ENCODE peak calls at places on chromosome 1, in seven cellular contexts. C, Y, O, B, E, X and U are unnamed samples.

GRCh38 chr1:12604114-12604874 is 13.7 kb downstream of the DHRS3 start:
- DNase-seq in O (peak; percentile 94), X (no peak), B (peak; percentile 97), E (peak; percentile 81), C (peak; percentile 75), Y (peak; percentile 38), U (peak; percentile 98)

GRCh38 chr1:207804746-207805468 is 53.1 kb downstream of the CD46 start:
- DNase-seq in E (peak; percentile 4), O (no peak), C (no peak), Y (no peak), X (no peak), B (no peak), U (no peak)

GRCh38 chr1:232578681-232579195 is 51.2 kb downstream of the SIPA1L2 start:
- DNase-seq in C (peak; percentile 27), X (no peak), O (no peak), Y (peak; percentile 55), E (peak; percentile 22), B (no peak), U (no peak)

GRCh38 chr1:8398086-8398485 is 80.2 kb downstream of the SLC45A1 start:
- DNase-seq in Y (no peak), B (no peak), E (no peak), O (no peak), X (no peak), C (no peak), U (no peak)

GRCh38 chr1:95652423-95652958 is 418.5 kb downstream of the RWDD3 start:
- DNase-seq in E (no peak), X (no peak), C (no peak), Y (no peak), O (no peak), B (no peak), U (no peak)

GRCh38 chr1:199123615-199124014 is 484.8 kb downstream of the PTPRC start:
- DNase-seq in O (no peak), C (peak; percentile 2), X (no peak), B (peak; percentile 87), Y (no peak), E (no peak), U (peak; percentile 90)

GRCh38 chr1:32811265-32811664 is 5.9 kb downstream of the YARS1 start:
- DNase-seq in X (no peak), Y (no peak), C (no peak), O (no peak), E (no peak), B (no peak), U (no peak)

GRCh38 chr1:35287807-35288640 is 19.5 kb downstream of the ZMYM4 start:
- DNase-seq in O (no peak), X (no peak), Y (no peak), B (peak; percentile 77), E (no peak), C (no peak), U (peak; percentile 46)

GRCh38 chr1:117967900-117968299 is 38.4 kb downstream of the WDR3 start:
- DNase-seq in O (no peak), C (no peak), E (no peak), B (no peak), X (no peak), Y (peak; percentile 50), U (no peak)

GRCh38 chr1:221839794-221840395 is 98.0 kb upstream of the DUSP10 start:
- DNase-seq in X (no peak), O (peak; percentile 92), C (peak; percentile 83), Y (no peak), E (peak; percentile 37), B (peak; percentile 53), U (peak; percentile 99)

GRCh38 chr1:28779751-28780150 is 32.2 kb upstream of the OPRD1 start:
- DNase-seq in C (no peak), O (no peak), X (no peak), E (no peak), B (no peak), Y (no peak), U (no peak)